ENCODE peak calls at places on chromosomes 13 and 19, in seven cellular contexts. X is PC-3, A is adrenal gland, Y is right lobe of liver, V is heart right ventricle, T is tibial nerve, I is psoas muscle. K is an unnamed sample.

GRCh38 chr13:79108914-79109643 is 297.0 kb downstream of the RBM26 start:
- DNase-seq in X (no peak), A (no peak), Y (no peak), V (no peak), T (no peak), I (no peak), K (no peak)

GRCh38 chr13:94090773-94091172 is 388.7 kb downstream of the DCT start:
- DNase-seq in X (no peak), A (no peak), Y (no peak), V (no peak), T (no peak), I (no peak), K (no peak)

GRCh38 chr13:76929320-76929719 is 19.0 kb upstream of the ACOD1 start:
- DNase-seq in X (no peak), A (no peak), Y (no peak), V (no peak), T (no peak), I (no peak), K (no peak)

GRCh38 chr13:59480857-59481256 is 682.9 kb downstream of the DIAPH3 start:
- DNase-seq in X (no peak), A (no peak), Y (no peak), V (no peak), T (no peak), I (no peak), K (no peak)

GRCh38 chr13:98052412-98052811 is 90.5 kb upstream of the FARP1 start:
- DNase-seq in X (no peak), A (no peak), Y (no peak), V (no peak), T (no peak), I (no peak), K (no peak)

GRCh38 chr13:52405767-52406494 is at the start of gene THSD1:
- DNase-seq in X (peak; percentile 31), A (peak; percentile 71), Y (peak; percentile 84), V (peak; percentile 86), T (peak; percentile 27), I (peak; percentile 75), K (peak; percentile 86)

GRCh38 chr19:20964798-20965197 is 41.7 kb downstream of the ZNF85 start:
- DNase-seq in X (no peak), A (no peak), Y (no peak), V (no peak), T (no peak), I (no peak), K (no peak)

GRCh38 chr19:1468274-1469199 is 10.5 kb downstream of the C19orf25 start:
- DNase-seq in X (peak; percentile 32), A (no peak), Y (no peak), V (peak; percentile 27), T (no peak), I (peak; percentile 32), K (no peak)

GRCh38 chr19:41299755-41300089 is 10.2 kb upstream of the CCDC97 start:
- DNase-seq in X (no peak), A (peak; percentile 81), Y (no peak), V (peak; percentile 64), T (peak; percentile 51), I (peak; percentile 80), K (peak; percentile 75)

GRCh38 chr13:114166381-114167131 is 12.5 kb upstream of the CFAP97D2 start:
- DNase-seq in X (no peak), A (no peak), Y (no peak), V (peak; percentile 72), T (no peak), I (peak; percentile 38), K (peak; percentile 85)

GRCh38 chr13:99505814-99506269 is 4.6 kb downstream of the TM9SF2 start:
- DNase-seq in X (peak; percentile 50), A (no peak), Y (no peak), V (no peak), T (no peak), I (no peak), K (no peak)

GRCh38 chr13:96403241-96403640 is 313.3 kb downstream of the HS6ST3 start:
- DNase-seq in X (no peak), A (no peak), Y (no peak), V (no peak), T (no peak), I (no peak), K (no peak)

GRCh38 chr19:18875726-18876125 is 20.2 kb downstream of the CERS1 start:
- DNase-seq in X (no peak), A (no peak), Y (no peak), V (no peak), T (no peak), I (no peak), K (no peak)

GRCh38 chr19:7264858-7265257 is 29.4 kb downstream of the INSR start:
- DNase-seq in X (no peak), A (no peak), Y (no peak), V (no peak), T (no peak), I (no peak), K (no peak)

GRCh38 chr19:7263521-7263920 is 30.7 kb downstream of the INSR start:
- DNase-seq in X (no peak), A (peak; percentile 12), Y (no peak), V (no peak), T (no peak), I (no peak), K (no peak)

GRCh38 chr19:7267792-7268736 is 26.1 kb downstream of the INSR start:
- DNase-seq in X (no peak), A (no peak), Y (no peak), V (no peak), T (no peak), I (no peak), K (no peak)

GRCh38 chr19:7266832-7267231 is 27.4 kb downstream of the INSR start:
- DNase-seq in X (no peak), A (no peak), Y (no peak), V (no peak), T (no peak), I (no peak), K (no peak)

DNA sequence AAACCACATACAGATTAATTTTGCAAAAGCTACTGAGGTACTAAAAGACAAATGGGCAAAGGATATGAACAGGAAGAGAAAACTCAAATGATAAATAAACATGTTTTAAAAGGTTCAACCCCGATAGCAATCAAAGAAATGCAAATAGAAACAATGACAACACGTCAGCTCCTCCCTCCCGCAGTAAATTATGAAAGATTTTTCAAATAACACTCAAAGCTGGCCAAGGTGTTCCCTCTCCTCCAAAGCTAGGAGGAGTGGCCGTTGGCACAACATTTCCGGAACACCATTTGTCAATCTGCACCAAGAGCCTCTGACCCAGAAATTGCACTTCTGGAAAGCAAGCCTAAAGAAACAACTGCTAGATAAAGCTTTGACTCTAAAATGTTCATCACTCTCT is 28.3 kb downstream of the INSR start:
- DNase-seq in X (no peak), A (peak; percentile 71), Y (peak; percentile 61), V (no peak), T (no peak), I (no peak), K (no peak)
- H3K27ac ChIP-seq in X (no peak overlapping the region), A (peak overlapping the region; percentile 47), Y (peak overlapping the region; percentile 80), V (no peak overlapping the region), T (peak overlapping the region; percentile 77), I (peak overlapping the region; percentile 57), K (no peak overlapping the region)

GRCh38 chr19:5352229-5352763 is 11.7 kb upstream of the PTPRS start:
- DNase-seq in X (peak; percentile 69), A (no peak), Y (no peak), V (no peak), T (no peak), I (no peak), K (no peak)
- H3K27ac ChIP-seq in X (no peak overlapping the region), A (no peak overlapping the region), Y (no peak overlapping the region), V (no peak overlapping the region), T (no peak overlapping the region), I (no peak overlapping the region), K (no peak overlapping the region)

GRCh38 chr13:101530293-101530692 is 77.8 kb downstream of the ITGBL1 start:
- DNase-seq in X (no peak), A (no peak), Y (no peak), V (no peak), T (no peak), I (no peak), K (no peak)
- H3K27ac ChIP-seq in X (no peak overlapping the region), A (no peak overlapping the region), Y (no peak overlapping the region), V (no peak overlapping the region), T (peak overlapping the region; percentile 81), I (no peak overlapping the region), K (no peak overlapping the region)

GRCh38 chr13:110382830-110383229 is 75.7 kb downstream of the COL4A2 start:
- DNase-seq in X (no peak), A (no peak), Y (no peak), V (no peak), T (no peak), I (no peak), K (no peak)
- H3K27ac ChIP-seq in X (peak overlapping the region; percentile 89), A (no peak overlapping the region), Y (no peak overlapping the region), V (no peak overlapping the region), T (no peak overlapping the region), I (peak overlapping the region; percentile 5), K (no peak overlapping the region)

GRCh38 chr19:14544977-14545715 is 15.8 kb downstream of the TECR start:
- DNase-seq in X (no peak), A (peak; percentile 98), Y (peak; percentile 94), V (peak; percentile 79), T (no peak), I (peak; percentile 92), K (no peak)

GRCh38 chr19:14545716-14546082 is 16.3 kb downstream of the TECR start:
- DNase-seq in X (no peak), A (no peak), Y (no peak), V (no peak), T (no peak), I (no peak), K (no peak)

GRCh38 chr19:14544047-14544446 is 14.7 kb downstream of the TECR start:
- DNase-seq in X (peak; percentile 30), A (no peak), Y (no peak), V (no peak), T (no peak), I (no peak), K (no peak)

GRCh38 chr19:14540741-14541525 is 11.5 kb downstream of the TECR start:
- DNase-seq in X (no peak), A (no peak), Y (no peak), V (no peak), T (no peak), I (no peak), K (no peak)

DNA sequence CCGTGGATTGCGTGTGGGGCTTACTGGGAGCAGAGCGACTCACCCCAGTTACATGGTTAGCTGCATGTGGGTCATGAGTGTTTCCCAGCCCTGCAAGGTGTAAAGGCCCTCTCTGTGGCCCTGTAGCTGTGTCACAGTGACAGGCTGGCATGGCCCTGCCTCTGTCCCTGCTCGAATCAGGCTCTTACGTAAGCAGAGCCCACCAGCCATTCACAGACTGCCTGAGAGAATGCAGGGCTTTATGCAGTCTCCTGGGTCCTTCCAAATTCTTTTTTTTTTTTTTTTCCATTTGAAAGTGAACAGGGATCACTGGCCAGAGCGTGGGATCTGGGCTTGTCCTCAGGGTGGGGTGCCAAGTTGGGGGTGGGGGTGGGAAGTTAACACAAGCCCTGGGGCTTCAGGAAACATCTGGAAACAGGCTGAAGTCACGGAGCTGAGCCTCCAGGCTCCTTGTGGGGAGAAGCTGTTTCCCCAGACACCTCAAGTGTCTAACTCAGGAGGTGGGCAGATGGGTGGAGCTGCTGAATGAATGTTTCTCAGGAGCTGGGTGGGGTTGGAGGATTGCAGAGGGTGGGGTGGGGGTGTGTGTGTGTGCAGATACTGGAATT is 13.4 kb downstream of the TECR start:
- DNase-seq in X (no peak), A (no peak), Y (no peak), V (no peak), T (no peak), I (no peak), K (no peak)
- H3K27ac ChIP-seq in X (no peak overlapping the region), A (no peak overlapping the region), Y (no peak overlapping the region), V (peak overlapping the region; percentile 65), T (peak overlapping the region; percentile 44), I (peak overlapping the region; percentile 53), K (no peak overlapping the region)